ENCODE peak calls at places on chromosomes 16 and 17, in seven cellular contexts. L is cardiac fibroblast; N is CD8-positive, alpha-beta memory T cell; Z is astrocyte of the spinal cord; G is left ventricle myocardium inferior; U is H7; S is MM.1S. F is an unnamed sample.

GRCh38 chr17:64781394-64781793 is 119.3 kb upstream of the SMURF2 start:
- DNase-seq in G (peak; percentile 69), Z (no peak), U (peak; percentile 79), N (peak; percentile 61), S (peak; percentile 34), L (peak; percentile 24), F (peak; percentile 40)

GRCh38 chr17:27257031-27257357 is 36.9 kb upstream of the WSB1 start:
- DNase-seq in S (no peak), G (no peak), Z (no peak), N (no peak), L (no peak), U (no peak), F (no peak)

GRCh38 chr16:70747703-70748631 is 53.0 kb downstream of the VAC14 start:
- DNase-seq in S (no peak), Z (peak; percentile 10), G (no peak), L (peak; percentile 59), U (no peak), N (no peak), F (peak; percentile 35)

GRCh38 chr17:57140321-57140720 is 55.3 kb downstream of the AKAP1 start:
- DNase-seq in S (no peak), L (no peak), Z (no peak), G (no peak), N (no peak), U (no peak), F (no peak)

GRCh38 chr16:80265624-80266306 is 275.0 kb upstream of the DYNLRB2 start:
- DNase-seq in S (no peak), U (no peak), G (no peak), Z (no peak), N (no peak), L (no peak), F (no peak)

GRCh38 chr16:56744996-56745640 is 15.2 kb downstream of the NUP93 start:
- DNase-seq in U (no peak), N (no peak), L (no peak), Z (no peak), S (no peak), G (no peak), F (no peak)

GRCh38 chr17:5789443-5789842 is 205.1 kb upstream of the NLRP1 start:
- DNase-seq in L (no peak), S (no peak), Z (peak; percentile 27), N (no peak), U (no peak), G (no peak), F (peak; percentile 49)

GRCh38 chr16:73268311-73268997 is 220.5 kb upstream of the ZFHX3 start:
- DNase-seq in Z (no peak), N (no peak), G (no peak), U (peak; percentile 65), L (peak; percentile 10), S (no peak), F (peak; percentile 9)

GRCh38 chr17:27552467-27552779 is 78.6 kb upstream of the LGALS9 start:
- DNase-seq in G (no peak), Z (no peak), L (peak; percentile 37), S (no peak), U (no peak), N (no peak), F (peak; percentile 39)

GRCh38 chr16:22359679-22360078 is 14.7 kb downstream of the CDR2 start:
- DNase-seq in L (no peak), U (no peak), Z (no peak), G (no peak), N (no peak), S (no peak), F (no peak)

GRCh38 chr17:82775033-82775823 is 23.4 kb downstream of the TBCD start:
- DNase-seq in G (peak; percentile 67), L (peak; percentile 52), S (no peak), N (peak; percentile 67), U (peak; percentile 97), Z (peak; percentile 22), F (peak; percentile 52)

GRCh38 chr16:24731722-24732419 is 2.4 kb downstream of the TNRC6A start:
- DNase-seq in S (no peak), G (peak; percentile 55), Z (no peak), U (no peak), L (no peak), N (no peak), F (peak; percentile 12)
- H3K4me3 ChIP-seq in S (no peak overlapping the region), G (peak overlapping the region; percentile 91), Z (no peak overlapping the region), U (peak overlapping the region; percentile 6), L (no peak overlapping the region), N (peak overlapping the region; percentile 5), F (peak overlapping the region; percentile 12)

GRCh38 chr17:8593830-8594229 is 36.7 kb downstream of the MYH10 start:
- DNase-seq in G (no peak), U (no peak), L (no peak), S (no peak), N (no peak), Z (no peak), F (no peak)
- H3K4me3 ChIP-seq in G (no peak overlapping the region), U (no peak overlapping the region), L (no peak overlapping the region), S (no peak overlapping the region), N (no peak overlapping the region), Z (no peak overlapping the region), F (no peak overlapping the region)

DNA sequence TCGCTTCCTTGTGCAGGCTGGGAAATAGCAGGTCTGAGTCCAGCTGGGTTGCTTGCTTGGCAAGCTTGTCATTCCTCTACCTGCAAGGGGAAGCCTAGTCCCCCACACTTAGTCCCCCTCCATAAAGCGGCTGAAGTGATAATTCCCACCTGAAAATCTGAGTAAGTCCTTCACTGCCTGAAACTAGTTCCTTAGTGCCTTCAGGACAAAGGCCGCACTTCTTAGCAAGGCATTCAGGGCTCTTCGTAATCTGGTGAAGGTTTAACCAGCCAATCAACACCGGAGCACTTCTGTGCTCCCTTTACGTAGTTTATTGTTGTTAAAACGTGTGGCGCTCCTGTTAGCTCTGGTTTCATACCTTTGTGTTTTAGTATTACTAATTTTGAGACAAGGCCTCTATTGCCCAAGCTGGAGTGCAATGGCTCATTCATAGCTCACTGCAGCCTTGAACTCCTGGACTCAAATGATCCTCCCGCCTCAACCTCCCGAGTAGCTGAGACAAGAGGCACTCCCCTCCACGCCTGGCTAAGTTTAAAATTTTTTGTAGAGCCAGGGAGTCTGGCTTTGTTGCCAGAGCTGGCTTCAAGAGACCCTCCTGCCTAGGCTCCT is 841 bp downstream of the PSKH1 start:
- DNase-seq in G (no peak), Z (no peak), U (no peak), L (peak; percentile 13), N (no peak), S (peak; percentile 18), F (no peak)
- H3K4me3 ChIP-seq in G (peak overlapping the region; percentile 88), Z (peak overlapping the region; percentile 92), U (peak overlapping the region; percentile 99), L (peak overlapping the region; percentile 88), N (peak overlapping the region; percentile 92), S (peak overlapping the region; percentile 94), F (peak overlapping the region; percentile 91)

DNA sequence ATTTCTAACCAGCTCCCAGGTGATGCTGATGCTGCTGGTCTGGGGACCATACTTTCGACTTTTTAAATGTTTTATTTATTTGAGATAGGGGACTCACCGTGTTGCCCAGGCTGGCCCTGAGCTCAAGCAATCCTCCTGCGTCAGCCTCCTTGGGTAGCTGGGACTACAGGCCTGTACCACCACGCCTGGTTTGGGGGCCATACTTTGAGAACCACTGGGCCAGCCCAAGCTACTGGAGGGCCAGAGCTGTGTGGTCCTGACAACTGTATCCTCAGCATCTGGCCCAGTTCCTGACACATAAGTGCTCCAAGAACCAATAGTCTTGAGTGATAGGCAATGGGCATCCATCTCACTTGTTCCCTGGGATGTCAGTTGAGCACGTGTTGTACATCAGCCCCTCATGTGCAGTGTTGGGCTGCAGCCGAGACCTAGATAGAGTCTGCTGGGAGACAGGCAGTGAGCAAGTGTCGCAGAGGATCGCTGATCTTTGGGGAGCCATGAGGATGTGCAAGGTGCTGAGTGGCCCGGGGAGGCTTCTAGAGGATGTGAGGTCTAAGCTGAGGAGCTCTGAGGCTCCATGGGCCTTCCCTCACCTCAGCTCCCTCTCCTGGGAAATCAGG is 1.6 kb downstream of the RMI2 start:
- DNase-seq in S (no peak), Z (no peak), L (no peak), G (no peak), N (no peak), U (no peak), F (no peak)
- H3K4me3 ChIP-seq in S (no peak overlapping the region), Z (no peak overlapping the region), L (no peak overlapping the region), G (no peak overlapping the region), N (no peak overlapping the region), U (no peak overlapping the region), F (no peak overlapping the region)

DNA sequence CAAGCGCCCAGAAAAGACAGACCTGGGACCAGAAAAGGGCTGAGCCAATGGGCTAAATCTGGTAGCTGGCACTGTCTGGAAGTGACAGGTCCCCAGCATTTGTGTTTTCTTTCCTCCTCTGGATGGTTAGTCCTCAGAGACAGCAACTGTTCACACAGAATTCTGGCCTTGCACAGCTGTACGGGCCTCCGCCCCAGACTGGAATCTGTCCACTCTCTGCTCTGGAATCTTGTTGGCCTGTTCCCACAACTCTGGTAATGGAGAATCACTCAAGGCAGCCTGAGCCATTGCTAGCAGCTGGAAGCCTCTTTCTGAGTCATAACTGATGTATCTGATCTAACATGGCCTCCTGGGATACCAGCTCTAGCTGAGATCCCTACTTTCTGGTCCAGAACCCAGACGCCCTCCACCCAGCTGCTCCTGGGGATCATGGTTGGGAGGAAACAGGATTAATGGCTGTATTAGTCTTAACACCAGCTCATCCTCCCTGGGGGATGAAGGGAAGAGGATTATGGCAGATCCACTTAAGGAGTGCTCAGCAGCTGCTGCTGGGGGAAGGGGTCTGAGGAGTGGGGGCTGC is 9.1 kb downstream of the ZNF668 start:
- DNase-seq in L (peak; percentile 92), S (no peak), G (peak; percentile 68), U (peak; percentile 32), N (no peak), Z (peak; percentile 94), F (peak; percentile 95)
- H3K4me3 ChIP-seq in L (no peak overlapping the region), S (no peak overlapping the region), G (no peak overlapping the region), U (no peak overlapping the region), N (no peak overlapping the region), Z (no peak overlapping the region), F (no peak overlapping the region)

GRCh38 chr16:28308794-28309535 is 16.6 kb downstream of the SBK1 start:
- DNase-seq in N (no peak), S (no peak), Z (no peak), L (no peak), G (peak; percentile 49), U (no peak), F (no peak)
- H3K4me3 ChIP-seq in N (peak overlapping the region; percentile 24), S (no peak overlapping the region), Z (no peak overlapping the region), L (no peak overlapping the region), G (no peak overlapping the region), U (no peak overlapping the region), F (no peak overlapping the region)

GRCh38 chr16:31147574-31147973 is 2.3 kb downstream of the PRSS36 start:
- DNase-seq in G (no peak), L (no peak), N (no peak), Z (no peak), S (no peak), U (no peak), F (no peak)
- H3K4me3 ChIP-seq in G (no peak overlapping the region), L (no peak overlapping the region), N (no peak overlapping the region), Z (no peak overlapping the region), S (no peak overlapping the region), U (no peak overlapping the region), F (no peak overlapping the region)

DNA sequence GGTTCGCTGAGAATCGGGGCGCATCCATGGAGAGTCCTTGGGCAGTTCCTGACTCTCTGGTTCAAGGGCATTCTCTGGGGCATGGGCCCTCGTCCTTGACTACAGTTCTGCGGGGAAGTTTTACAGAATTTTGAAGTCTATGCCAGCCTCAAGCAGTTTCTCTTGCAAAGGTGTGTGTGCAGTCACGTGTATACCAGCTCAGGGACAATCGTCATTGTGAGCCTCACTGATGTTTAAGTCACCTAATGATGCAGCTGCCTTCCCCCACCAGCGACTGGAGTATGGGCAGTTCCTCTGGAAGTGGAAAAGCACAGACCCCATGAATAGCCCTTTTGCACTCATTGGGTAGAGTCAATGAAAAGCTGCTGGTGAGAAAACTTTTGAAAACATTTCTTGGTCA is 1.3 kb downstream of the PLCG2 start:
- DNase-seq in U (no peak), Z (no peak), L (no peak), S (no peak), N (no peak), G (no peak), F (no peak)
- H3K4me3 ChIP-seq in U (no peak overlapping the region), Z (no peak overlapping the region), L (no peak overlapping the region), S (peak overlapping the region; percentile 70), N (no peak overlapping the region), G (peak overlapping the region; percentile 81), F (no peak overlapping the region)

F was measured in choroid plexus epithelial cell.